ENCODE peak calls at places on chromosomes 11 and 22, in nine cellular contexts. Z, Q, U, V, A, I, G, S and X are unnamed samples.

GRCh38 chr11:66478823-66479740 is 1.2 kb upstream of the DPP3 start:
- DNase-seq in Z (peak), Q (peak), U (peak), V (peak), A (peak), I (no peak), G (no peak), S (no peak), X (no peak)

GRCh38 chr11:116404143-116404800 is 368.5 kb downstream of the BUD13 start:
- DNase-seq in Z (no peak), Q (no peak), U (no peak), V (no peak), A (no peak), I (no peak), G (no peak), S (no peak), X (no peak)

GRCh38 chr11:18248561-18248960 is at the start of gene SAA2:
- DNase-seq in Z (no peak), Q (peak), U (no peak), V (no peak), A (peak), I (no peak), G (no peak), S (no peak), X (no peak)

GRCh38 chr11:72483412-72484186 is 49.3 kb upstream of the CLPB start:
- DNase-seq in Z (no peak), Q (peak), U (peak), V (no peak), A (no peak), I (no peak), G (no peak), S (no peak), X (peak)

GRCh38 chr22:42662114-42663021 is 13.2 kb upstream of the CYB5R3 start:
- DNase-seq in Z (peak), Q (no peak), U (peak), V (peak), A (peak), I (peak), G (peak), S (no peak), X (peak)

GRCh38 chr22:31840581-31840980 is 86.8 kb downstream of the DEPDC5 start:
- DNase-seq in Z (no peak), Q (no peak), U (no peak), V (no peak), A (no peak), I (no peak), G (no peak), S (no peak), X (no peak)

GRCh38 chr11:119421941-119422504 is 949 bp downstream of the THY1 start:
- DNase-seq in Z (no peak), Q (no peak), U (peak), V (no peak), A (no peak), I (no peak), G (no peak), S (no peak), X (no peak)

GRCh38 chr11:623999-624704 is 603 bp downstream of the CDHR5 start:
- DNase-seq in Z (no peak), Q (peak), U (peak), V (peak), A (no peak), I (no peak), G (no peak), S (no peak), X (no peak)

GRCh38 chr11:65262381-65262680 is 569 bp downstream of the POLA2 start:
- DNase-seq in Z (no peak), Q (peak), U (peak), V (no peak), A (peak), I (no peak), G (no peak), S (no peak), X (no peak)

GRCh38 chr22:42282252-42282942 is 11.9 kb upstream of the TCF20 start:
- DNase-seq in Z (no peak), Q (no peak), U (no peak), V (peak), A (no peak), I (no peak), G (no peak), S (no peak), X (no peak)

GRCh38 chr11:76997512-76997911 is 36.7 kb upstream of the B3GNT6 start:
- DNase-seq in Z (no peak), Q (no peak), U (no peak), V (no peak), A (no peak), I (no peak), G (no peak), S (no peak), X (no peak)

GRCh38 chr11:88352139-88352538 is 14.6 kb upstream of the CTSC start:
- DNase-seq in Z (no peak), Q (peak), U (peak), V (no peak), A (no peak), I (no peak), G (no peak), S (peak), X (no peak)

GRCh38 chr11:103537904-103538502 is 428.8 kb downstream of the DYNC2H1 start:
- DNase-seq in Z (no peak), Q (peak), U (peak), V (no peak), A (no peak), I (peak), G (no peak), S (peak), X (no peak)